ENCODE peak calls at places on chromosomes 4 and X, in six cellular contexts. One of them, this sample, is unnamed.

GRCh38 chrX:136146614-136147319 is 566 bp upstream of the FHL1 start:
- DNase-seq in NCI-H510A: no peak
- DNase-seq in HuH-7: no peak
- DNase-seq in mammary epithelial cell: no peak
- DNase-seq in T-helper 2 cell: no peak
- DNase-seq in stimulated activated CD4-positive, alpha-beta T cell treated with anti-CD3 and anti-CD28 coated beads, Interleukin-15, amount 100 ng/mL, for 1 hour: no peak
- DNase-seq in this sample: peak

GRCh38 chr4:2388430-2389182 is 29.8 kb downstream of the ZFYVE28 start:
- DNase-seq in NCI-H510A: no peak
- DNase-seq in HuH-7: no peak
- DNase-seq in mammary epithelial cell: no peak
- DNase-seq in T-helper 2 cell: no peak
- DNase-seq in stimulated activated CD4-positive, alpha-beta T cell treated with anti-CD3 and anti-CD28 coated beads, Interleukin-15, amount 100 ng/mL, for 1 hour: no peak
- DNase-seq in this sample: no peak

GRCh38 chr4:159443975-159444374 is 341.1 kb downstream of the RAPGEF2 start:
- DNase-seq in NCI-H510A: no peak
- DNase-seq in HuH-7: no peak
- DNase-seq in mammary epithelial cell: no peak
- DNase-seq in T-helper 2 cell: no peak
- DNase-seq in stimulated activated CD4-positive, alpha-beta T cell treated with anti-CD3 and anti-CD28 coated beads, Interleukin-15, amount 100 ng/mL, for 1 hour: no peak
- DNase-seq in this sample: no peak

GRCh38 chr4:48653217-48654014 is 126.7 kb downstream of the FRYL start:
- DNase-seq in NCI-H510A: no peak
- DNase-seq in HuH-7: no peak
- DNase-seq in mammary epithelial cell: no peak
- DNase-seq in T-helper 2 cell: no peak
- DNase-seq in stimulated activated CD4-positive, alpha-beta T cell treated with anti-CD3 and anti-CD28 coated beads, Interleukin-15, amount 100 ng/mL, for 1 hour: no peak
- DNase-seq in this sample: peak

GRCh38 chr4:2746891-2747695 is 9.0 kb downstream of the TNIP2 start:
- DNase-seq in NCI-H510A: no peak
- DNase-seq in HuH-7: no peak
- DNase-seq in mammary epithelial cell: no peak
- DNase-seq in T-helper 2 cell: no peak
- DNase-seq in stimulated activated CD4-positive, alpha-beta T cell treated with anti-CD3 and anti-CD28 coated beads, Interleukin-15, amount 100 ng/mL, for 1 hour: no peak
- DNase-seq in this sample: no peak

GRCh38 chr4:85701881-85702321 is 227.0 kb downstream of the ARHGAP24 start:
- DNase-seq in NCI-H510A: no peak
- DNase-seq in HuH-7: no peak
- DNase-seq in mammary epithelial cell: no peak
- DNase-seq in T-helper 2 cell: no peak
- DNase-seq in stimulated activated CD4-positive, alpha-beta T cell treated with anti-CD3 and anti-CD28 coated beads, Interleukin-15, amount 100 ng/mL, for 1 hour: no peak
- DNase-seq in this sample: no peak

GRCh38 chr4:19735012-19735411 is 516.7 kb upstream of the SLIT2 start:
- DNase-seq in NCI-H510A: no peak
- DNase-seq in HuH-7: no peak
- DNase-seq in mammary epithelial cell: no peak
- DNase-seq in T-helper 2 cell: no peak
- DNase-seq in stimulated activated CD4-positive, alpha-beta T cell treated with anti-CD3 and anti-CD28 coated beads, Interleukin-15, amount 100 ng/mL, for 1 hour: no peak
- DNase-seq in this sample: no peak

GRCh38 chr4:168167714-168168284 is 75.5 kb downstream of the ANXA10 start:
- DNase-seq in NCI-H510A: no peak
- DNase-seq in HuH-7: no peak
- DNase-seq in mammary epithelial cell: no peak
- DNase-seq in T-helper 2 cell: no peak
- DNase-seq in stimulated activated CD4-positive, alpha-beta T cell treated with anti-CD3 and anti-CD28 coated beads, Interleukin-15, amount 100 ng/mL, for 1 hour: no peak
- DNase-seq in this sample: no peak

GRCh38 chrX:131633285-131633917 is 89.5 kb downstream of the OR13H1 start:
- DNase-seq in NCI-H510A: peak
- DNase-seq in HuH-7: peak
- DNase-seq in mammary epithelial cell: peak
- DNase-seq in T-helper 2 cell: no peak
- DNase-seq in stimulated activated CD4-positive, alpha-beta T cell treated with anti-CD3 and anti-CD28 coated beads, Interleukin-15, amount 100 ng/mL, for 1 hour: peak
- DNase-seq in this sample: peak

GRCh38 chr4:36841583-36842326 is 402.8 kb upstream of the NWD2 start:
- DNase-seq in NCI-H510A: no peak
- DNase-seq in HuH-7: no peak
- DNase-seq in mammary epithelial cell: no peak
- DNase-seq in T-helper 2 cell: no peak
- DNase-seq in stimulated activated CD4-positive, alpha-beta T cell treated with anti-CD3 and anti-CD28 coated beads, Interleukin-15, amount 100 ng/mL, for 1 hour: no peak
- DNase-seq in this sample: no peak

GRCh38 chrX:32778965-32779364 is 432.4 kb downstream of the DMD start:
- DNase-seq in NCI-H510A: no peak
- DNase-seq in HuH-7: no peak
- DNase-seq in mammary epithelial cell: no peak
- DNase-seq in T-helper 2 cell: no peak
- DNase-seq in stimulated activated CD4-positive, alpha-beta T cell treated with anti-CD3 and anti-CD28 coated beads, Interleukin-15, amount 100 ng/mL, for 1 hour: no peak
- DNase-seq in this sample: no peak

GRCh38 chr4:3123201-3123671 is 48.8 kb downstream of the HTT start:
- DNase-seq in NCI-H510A: no peak
- DNase-seq in HuH-7: no peak
- DNase-seq in mammary epithelial cell: no peak
- DNase-seq in T-helper 2 cell: no peak
- DNase-seq in stimulated activated CD4-positive, alpha-beta T cell treated with anti-CD3 and anti-CD28 coated beads, Interleukin-15, amount 100 ng/mL, for 1 hour: no peak
- DNase-seq in this sample: no peak

GRCh38 chr4:172736046-172736445 is 432.6 kb upstream of the GALNT7 start:
- DNase-seq in NCI-H510A: no peak
- DNase-seq in HuH-7: no peak
- DNase-seq in mammary epithelial cell: no peak
- DNase-seq in T-helper 2 cell: no peak
- DNase-seq in stimulated activated CD4-positive, alpha-beta T cell treated with anti-CD3 and anti-CD28 coated beads, Interleukin-15, amount 100 ng/mL, for 1 hour: no peak
- DNase-seq in this sample: no peak

GRCh38 chr4:37478151-37478550 is 208.0 kb downstream of the RELL1 start:
- DNase-seq in NCI-H510A: no peak
- DNase-seq in HuH-7: no peak
- DNase-seq in mammary epithelial cell: no peak
- DNase-seq in T-helper 2 cell: no peak
- DNase-seq in stimulated activated CD4-positive, alpha-beta T cell treated with anti-CD3 and anti-CD28 coated beads, Interleukin-15, amount 100 ng/mL, for 1 hour: no peak
- DNase-seq in this sample: no peak

GRCh38 chr4:109816082-109816442 is 500 bp downstream of the GAR1 start:
- DNase-seq in NCI-H510A: no peak
- DNase-seq in HuH-7: no peak
- DNase-seq in mammary epithelial cell: peak
- DNase-seq in T-helper 2 cell: peak
- DNase-seq in stimulated activated CD4-positive, alpha-beta T cell treated with anti-CD3 and anti-CD28 coated beads, Interleukin-15, amount 100 ng/mL, for 1 hour: peak
- DNase-seq in this sample: no peak

GRCh38 chr4:77662396-77662795 is 56.8 kb downstream of the CXCL13 start:
- DNase-seq in NCI-H510A: peak
- DNase-seq in HuH-7: no peak
- DNase-seq in mammary epithelial cell: no peak
- DNase-seq in T-helper 2 cell: no peak
- DNase-seq in stimulated activated CD4-positive, alpha-beta T cell treated with anti-CD3 and anti-CD28 coated beads, Interleukin-15, amount 100 ng/mL, for 1 hour: no peak
- DNase-seq in this sample: no peak

GRCh38 chrX:130330706-130331105 is 9.0 kb upstream of the SLC25A14 start:
- DNase-seq in NCI-H510A: peak
- DNase-seq in HuH-7: peak
- DNase-seq in mammary epithelial cell: peak
- DNase-seq in T-helper 2 cell: no peak
- DNase-seq in stimulated activated CD4-positive, alpha-beta T cell treated with anti-CD3 and anti-CD28 coated beads, Interleukin-15, amount 100 ng/mL, for 1 hour: no peak
- DNase-seq in this sample: no peak

GRCh38 chrX:134236690-134237362 is at the start of gene CCDC160:
- DNase-seq in NCI-H510A: no peak
- DNase-seq in HuH-7: peak
- DNase-seq in mammary epithelial cell: no peak
- DNase-seq in T-helper 2 cell: no peak
- DNase-seq in stimulated activated CD4-positive, alpha-beta T cell treated with anti-CD3 and anti-CD28 coated beads, Interleukin-15, amount 100 ng/mL, for 1 hour: no peak
- DNase-seq in this sample: peak

GRCh38 chr4:20084488-20084887 is 167.2 kb upstream of the SLIT2 start:
- DNase-seq in NCI-H510A: no peak
- DNase-seq in HuH-7: no peak
- DNase-seq in mammary epithelial cell: no peak
- DNase-seq in T-helper 2 cell: no peak
- DNase-seq in stimulated activated CD4-positive, alpha-beta T cell treated with anti-CD3 and anti-CD28 coated beads, Interleukin-15, amount 100 ng/mL, for 1 hour: no peak
- DNase-seq in this sample: no peak

GRCh38 chr4:176883108-176883550 is 90.4 kb upstream of the VEGFC start:
- DNase-seq in NCI-H510A: no peak
- DNase-seq in HuH-7: no peak
- DNase-seq in mammary epithelial cell: no peak
- DNase-seq in T-helper 2 cell: no peak
- DNase-seq in stimulated activated CD4-positive, alpha-beta T cell treated with anti-CD3 and anti-CD28 coated beads, Interleukin-15, amount 100 ng/mL, for 1 hour: no peak
- DNase-seq in this sample: no peak

GRCh38 chrX:2145672-2146412 is 354.9 kb downstream of the DHRSX start:
- DNase-seq in NCI-H510A: peak
- DNase-seq in HuH-7: no peak
- DNase-seq in mammary epithelial cell: no peak
- DNase-seq in T-helper 2 cell: no peak
- DNase-seq in stimulated activated CD4-positive, alpha-beta T cell treated with anti-CD3 and anti-CD28 coated beads, Interleukin-15, amount 100 ng/mL, for 1 hour: no peak
- DNase-seq in this sample: no peak

GRCh38 chrX:108699368-108699767 is 37.0 kb downstream of the IRS4 start:
- DNase-seq in NCI-H510A: no peak
- DNase-seq in HuH-7: peak
- DNase-seq in mammary epithelial cell: peak
- DNase-seq in T-helper 2 cell: no peak
- DNase-seq in stimulated activated CD4-positive, alpha-beta T cell treated with anti-CD3 and anti-CD28 coated beads, Interleukin-15, amount 100 ng/mL, for 1 hour: no peak
- DNase-seq in this sample: no peak

GRCh38 chr4:1109898-1110506 is 3.4 kb downstream of the RNF212 start:
- DNase-seq in NCI-H510A: no peak
- DNase-seq in HuH-7: peak
- DNase-seq in mammary epithelial cell: no peak
- DNase-seq in T-helper 2 cell: no peak
- DNase-seq in stimulated activated CD4-positive, alpha-beta T cell treated with anti-CD3 and anti-CD28 coated beads, Interleukin-15, amount 100 ng/mL, for 1 hour: no peak
- DNase-seq in this sample: no peak

GRCh38 chrX:48972214-48973164 is 845 bp upstream of the KCND1 start:
- DNase-seq in NCI-H510A: no peak
- DNase-seq in HuH-7: peak
- DNase-seq in mammary epithelial cell: no peak
- DNase-seq in T-helper 2 cell: no peak
- DNase-seq in stimulated activated CD4-positive, alpha-beta T cell treated with anti-CD3 and anti-CD28 coated beads, Interleukin-15, amount 100 ng/mL, for 1 hour: no peak
- DNase-seq in this sample: no peak

GRCh38 chrX:40736170-40736505 is 796 bp upstream of the MED14 start:
- DNase-seq in NCI-H510A: peak
- DNase-seq in HuH-7: no peak
- DNase-seq in mammary epithelial cell: no peak
- DNase-seq in T-helper 2 cell: no peak
- DNase-seq in stimulated activated CD4-positive, alpha-beta T cell treated with anti-CD3 and anti-CD28 coated beads, Interleukin-15, amount 100 ng/mL, for 1 hour: no peak
- DNase-seq in this sample: no peak

GRCh38 chrX:23634181-23634580 is 33.1 kb upstream of the PRDX4 start:
- DNase-seq in NCI-H510A: no peak
- DNase-seq in HuH-7: no peak
- DNase-seq in mammary epithelial cell: peak
- DNase-seq in T-helper 2 cell: no peak
- DNase-seq in stimulated activated CD4-positive, alpha-beta T cell treated with anti-CD3 and anti-CD28 coated beads, Interleukin-15, amount 100 ng/mL, for 1 hour: no peak
- DNase-seq in this sample: no peak

GRCh38 chrX:11408111-11408405 is 114.8 kb downstream of the AMELX start:
- DNase-seq in NCI-H510A: no peak
- DNase-seq in HuH-7: no peak
- DNase-seq in mammary epithelial cell: no peak
- DNase-seq in T-helper 2 cell: no peak
- DNase-seq in stimulated activated CD4-positive, alpha-beta T cell treated with anti-CD3 and anti-CD28 coated beads, Interleukin-15, amount 100 ng/mL, for 1 hour: no peak
- DNase-seq in this sample: no peak